ENCODE peak calls at places on chromosomes 4 and X, in six cellular contexts. S is spleen, B is ovary, W is HCT116, R is tibial nerve, X is right lobe of liver. Z is an unnamed sample.
A peak's percentile ranks its signal among the peaks of the same experiment; 100 is the strongest.

GRCh38 chr4:45502471-45502870 is 621.4 kb downstream of the GABRG1 start:
- DNase-seq in S (no peak), B (no peak), W (no peak), R (no peak), X (no peak), Z (no peak)

GRCh38 chr4:124199755-124200154 is 512.8 kb downstream of the ANKRD50 start:
- DNase-seq in S (no peak), B (no peak), W (no peak), R (no peak), X (no peak), Z (no peak)

GRCh38 chr4:106993846-106994245 is 42.3 kb downstream of the DKK2 start:
- DNase-seq in S (no peak), B (no peak), W (no peak), R (no peak), X (no peak), Z (no peak)

GRCh38 chrX:12447448-12448154 is 309.3 kb downstream of the FRMPD4 start:
- DNase-seq in S (no peak), B (no peak), W (no peak), R (no peak), X (no peak), Z (peak; percentile 65)

GRCh38 chr4:145937021-145937861 is 1.4 kb downstream of the ZNF827 start:
- DNase-seq in S (peak; percentile 90), B (peak; percentile 79), W (no peak), R (peak; percentile 22), X (peak; percentile 49), Z (peak; percentile 85)

GRCh38 chr4:124931050-124931449 is 218.5 kb upstream of the ANKRD50 start:
- DNase-seq in S (no peak), B (no peak), W (no peak), R (no peak), X (no peak), Z (no peak)

GRCh38 chrX:9627827-9628406 is 137.7 kb downstream of the GPR143 start:
- DNase-seq in S (no peak), B (no peak), W (no peak), R (no peak), X (no peak), Z (no peak)

GRCh38 chr4:152709675-152710438 is 30.1 kb upstream of the TMEM154 start:
- DNase-seq in S (no peak), B (no peak), W (no peak), R (no peak), X (no peak), Z (no peak)

GRCh38 chr4:54493862-54494261 is 163.9 kb upstream of the KIT start:
- DNase-seq in S (no peak), B (no peak), W (no peak), R (no peak), X (no peak), Z (no peak)

GRCh38 chr4:147590249-147590920 is 26.8 kb upstream of the TMEM184C start:
- DNase-seq in S (no peak), B (peak; percentile 78), W (peak; percentile 54), R (peak; percentile 59), X (no peak), Z (no peak)

GRCh38 chr4:108779958-108780357 is 17.1 kb upstream of the ETNPPL start:
- DNase-seq in S (no peak), B (no peak), W (no peak), R (no peak), X (no peak), Z (no peak)

GRCh38 chr4:11842620-11843263 is 414.0 kb upstream of the HS3ST1 start:
- DNase-seq in S (no peak), B (no peak), W (no peak), R (no peak), X (no peak), Z (no peak)

GRCh38 chrX:29617725-29618124 is 597.6 kb upstream of the MAGEB2 start:
- DNase-seq in S (no peak), B (no peak), W (no peak), R (no peak), X (no peak), Z (no peak)

GRCh38 chr4:110527156-110527555 is 51.2 kb downstream of the ENPEP start:
- DNase-seq in S (no peak), B (no peak), W (no peak), R (no peak), X (no peak), Z (no peak)

GRCh38 chr4:64341711-64342110 is 67.5 kb downstream of the TECRL start:
- DNase-seq in S (peak; percentile 35), B (no peak), W (no peak), R (no peak), X (no peak), Z (no peak)

GRCh38 chr4:1629704-1630093 is 54.4 kb downstream of the FAM53A start:
- DNase-seq in S (no peak), B (no peak), W (no peak), R (no peak), X (no peak), Z (no peak)

GRCh38 chr4:81335221-81335912 is 120.3 kb upstream of the PRKG2 start:
- DNase-seq in S (no peak), B (no peak), W (no peak), R (no peak), X (no peak), Z (no peak)

GRCh38 chrX:40158036-40158706 is 60.4 kb upstream of the BCOR start:
- DNase-seq in S (peak; percentile 86), B (peak; percentile 56), W (no peak), R (no peak), X (no peak), Z (no peak)

GRCh38 chr4:149095798-149096197 is 653.6 kb upstream of the NR3C2 start:
- DNase-seq in S (no peak), B (no peak), W (no peak), R (no peak), X (no peak), Z (no peak)

GRCh38 chr4:82784615-82785247 is 13.9 kb downstream of the SCD5 start:
- DNase-seq in S (no peak), B (no peak), W (no peak), R (no peak), X (no peak), Z (no peak)

GRCh38 chrX:65720580-65720979 is 53.1 kb downstream of the MSN start:
- DNase-seq in S (no peak), B (no peak), W (no peak), R (no peak), X (no peak), Z (no peak)

GRCh38 chr4:123616970-123617392 is 220.4 kb downstream of the SPRY1 start:
- DNase-seq in S (no peak), B (no peak), W (no peak), R (peak; percentile 30), X (peak; percentile 61), Z (peak; percentile 92)

GRCh38 chrX:124325732-124326131 is 6.7 kb upstream of the TEX13D start:
- DNase-seq in S (no peak), B (no peak), W (no peak), R (no peak), X (no peak), Z (no peak)
- H3K27me3 ChIP-seq in S (no peaks in the 10 kb centered on the region), B (no peaks in the 10 kb centered on the region), W (no peaks in the 10 kb centered on the region), R (no peaks in the 10 kb centered on the region), X (no peaks in the 10 kb centered on the region), Z (no peaks in the 10 kb centered on the region)

DNA sequence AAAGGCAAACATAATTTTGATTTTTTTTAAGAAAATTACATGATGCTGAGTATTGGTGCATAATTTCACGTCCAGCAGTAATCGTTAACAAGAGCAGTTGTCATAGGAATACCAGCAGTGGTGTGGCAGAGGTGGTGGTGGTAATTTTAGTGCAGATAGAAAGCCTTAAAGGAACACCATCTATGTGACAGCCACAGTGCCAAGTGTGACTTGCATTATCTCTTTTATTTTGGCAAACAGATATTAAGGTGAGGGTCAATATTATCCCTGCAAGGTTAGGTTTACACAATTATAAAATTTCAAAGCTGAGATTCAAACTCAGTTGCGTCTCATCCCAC is 944.1 kb upstream of the GRID2 start:
- DNase-seq in S (no peak), B (no peak), W (no peak), R (no peak), X (no peak), Z (no peak)
- TF ChIP-seq POLR2A in S (no peak), B (no peak), W (no peak), R (no peak), X (no peak), Z (no peak)

GRCh38 chr4:47747846-47748494 is 89.9 kb downstream of the CORIN start:
- DNase-seq in S (no peak), B (no peak), W (no peak), R (no peak), X (no peak), Z (no peak)

GRCh38 chr4:47746122-47746521 is 91.7 kb downstream of the CORIN start:
- DNase-seq in S (no peak), B (no peak), W (no peak), R (no peak), X (no peak), Z (no peak)

GRCh38 chr4:47744253-47744652 is 93.6 kb downstream of the CORIN start:
- DNase-seq in S (no peak), B (no peak), W (no peak), R (no peak), X (no peak), Z (no peak)

GRCh38 chr4:47741200-47741599 is 96.7 kb downstream of the CORIN start:
- DNase-seq in S (no peak), B (no peak), W (no peak), R (no peak), X (no peak), Z (no peak)

DNA sequence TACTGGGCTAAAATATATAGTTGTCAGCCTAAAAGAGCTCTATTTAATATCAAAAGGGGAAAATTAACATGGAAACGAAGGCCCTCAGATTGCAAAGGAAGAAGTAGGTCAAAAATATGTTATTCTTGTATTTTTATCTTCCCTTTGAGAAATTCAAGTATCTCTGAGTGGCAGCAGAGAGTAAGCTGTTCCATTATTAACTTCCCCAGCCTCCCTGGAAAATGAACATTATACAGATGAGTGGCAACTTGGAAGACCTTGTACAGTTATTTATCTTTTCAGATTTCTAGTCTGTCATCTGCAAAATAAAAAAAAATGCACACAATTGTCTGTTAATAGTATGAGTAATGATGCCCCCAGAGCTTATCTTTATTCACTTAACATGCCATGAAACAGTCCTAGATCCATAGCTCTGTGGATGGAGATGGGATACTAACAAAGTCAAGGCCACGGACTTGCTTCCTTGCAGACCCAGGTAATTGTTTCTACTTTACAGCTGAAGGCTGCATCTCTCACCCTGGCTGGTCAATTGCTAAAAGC is 93.0 kb downstream of the CORIN start:
- DNase-seq in S (no peak), B (no peak), W (no peak), R (no peak), X (no peak), Z (no peak)
- H3K4me3 ChIP-seq in S (no peak overlapping the region), B (no peak overlapping the region), W (no peak overlapping the region), R (no peak overlapping the region), X (no peak overlapping the region), Z (no peak overlapping the region)

DNA sequence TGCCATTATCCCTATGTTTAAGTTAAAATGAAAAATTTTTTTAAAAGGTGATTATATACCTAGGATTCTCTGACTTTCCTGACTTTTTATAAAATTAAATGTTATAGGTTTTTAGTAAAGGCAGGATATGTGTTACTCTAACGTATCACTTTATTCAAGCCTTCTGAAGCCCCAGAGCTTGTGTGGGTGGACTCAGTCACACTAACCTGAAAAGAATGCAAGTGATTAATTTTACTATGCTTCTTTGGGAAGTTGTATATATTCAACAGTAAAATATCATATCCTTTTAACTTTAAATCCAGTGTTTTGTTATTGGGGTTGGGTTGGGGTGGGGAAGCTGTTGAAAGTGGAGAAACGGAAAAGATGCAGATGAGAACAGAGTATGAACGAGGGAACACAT is 22.8 kb downstream of the PDLIM3 start:
- DNase-seq in S (no peak), B (no peak), W (no peak), R (no peak), X (no peak), Z (no peak)
- H3K27me3 ChIP-seq in S (peaks cover 60% of the 10 kb centered on the region), B (no peaks in the 10 kb centered on the region), W (no peaks in the 10 kb centered on the region), R (no peaks in the 10 kb centered on the region), X (no peaks in the 10 kb centered on the region), Z (no peaks in the 10 kb centered on the region)

GRCh38 chr4:173168396-173169177 is at the start of gene GALNT7:
- DNase-seq in S (peak; percentile 94), B (peak; percentile 75), W (no peak), R (peak; percentile 34), X (peak; percentile 63), Z (peak; percentile 87)
- TF ChIP-seq POLR2A in S (no peak), B (no peak), W (peak; percentile 55), R (no peak), X (no peak), Z (no peak)

Z was measured in sigmoid colon.